ENCODE peak calls at places on chromosomes 1 and 21, in four cellular contexts. C, D, V and F are unnamed samples. For H3K4me1, the result is how much of the 10 kb centered on the place peaks cover.

GRCh38 chr1:225762002-225762441 is 15.6 kb upstream of the SRP9 start:
- DNase-seq in C (no peak), V (no peak), D (no peak), F (no peak)

GRCh38 chr1:98493469-98493868 is 168.1 kb upstream of the SNX7 start:
- DNase-seq in V (no peak), D (no peak), C (no peak), F (no peak)

GRCh38 chr1:117615474-117615873 is 9.6 kb downstream of the TENT5C start:
- DNase-seq in C (no peak), V (no peak), D (no peak), F (no peak)

GRCh38 chr1:27238032-27238431 is 3.6 kb downstream of the WDTC1 start:
- DNase-seq in D (no peak), V (no peak), C (no peak), F (no peak)

GRCh38 chr1:236540813-236541465 is 17.2 kb downstream of the LGALS8 start:
- DNase-seq in D (no peak), C (no peak), V (no peak), F (no peak)

GRCh38 chr1:25117233-25117823 is 115.0 kb downstream of the SYF2 start:
- DNase-seq in V (peak), C (peak), D (peak), F (peak)

GRCh38 chr1:6627841-6628545 is 3.3 kb downstream of the THAP3 start:
- DNase-seq in D (no peak), C (no peak), V (no peak), F (no peak)

GRCh38 chr1:6095511-6096242 is 50.0 kb downstream of the KCNAB2 start:
- DNase-seq in D (no peak), C (no peak), V (no peak), F (no peak)

GRCh38 chr1:226737819-226738420 is 1.2 kb downstream of the ITPKB start:
- DNase-seq in D (no peak), V (no peak), C (peak), F (no peak)

GRCh38 chr21:38688068-38688467 is 117.7 kb upstream of the ETS2 start:
- DNase-seq in C (no peak), V (no peak), D (no peak), F (no peak)

DNA sequence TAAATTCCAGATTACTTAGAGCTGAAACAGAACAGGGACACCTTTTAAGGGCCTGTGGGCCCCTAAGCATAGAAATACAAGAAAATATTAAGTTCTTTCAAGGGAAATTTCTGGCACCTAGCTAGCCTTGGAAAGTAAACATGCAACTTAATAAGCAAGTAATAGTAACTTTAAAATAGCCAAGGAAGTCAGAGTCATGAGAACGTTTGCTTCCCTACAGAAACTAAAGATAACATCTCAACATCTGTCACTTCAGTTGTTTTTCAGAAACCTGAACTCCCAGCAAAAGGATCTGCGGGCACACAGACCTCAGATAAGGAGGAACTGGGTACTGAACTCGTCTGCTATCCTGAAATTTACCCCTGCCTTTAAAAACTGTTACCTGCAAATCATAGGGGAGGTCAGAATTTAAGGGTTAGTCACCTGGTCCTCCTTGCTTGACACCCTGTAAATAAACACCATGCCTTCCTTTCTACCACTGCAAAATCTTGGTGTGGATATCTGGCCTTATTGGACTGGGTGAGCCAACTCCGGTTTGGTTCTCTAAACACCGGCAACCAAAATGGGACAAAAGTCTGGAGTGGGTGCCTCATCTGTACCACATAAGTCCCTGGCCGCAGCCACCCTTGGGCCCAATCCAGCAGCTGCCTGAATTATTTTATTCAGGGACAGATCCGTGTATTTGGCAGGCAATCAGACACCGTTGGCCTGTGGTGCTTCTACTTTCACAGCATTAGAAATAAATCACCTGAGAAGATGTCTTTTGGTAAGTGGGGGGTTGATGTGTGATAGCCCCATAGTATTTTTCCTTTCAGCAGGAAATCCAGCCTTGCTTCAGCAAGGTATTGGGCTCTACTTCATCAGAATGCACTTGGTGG is 27.9 kb downstream of the NRDC start:
- DNase-seq in C (no peak), D (no peak), V (no peak), F (no peak)
- TF ChIP-seq FOSL1 in C (no peak), D (peak), V (no peak), F (no peak)

GRCh38 chr1:31782766-31783410 is 18.7 kb upstream of the ADGRB2 start:
- DNase-seq in D (no peak), V (no peak), C (no peak), F (no peak)
- H3K4me1 ChIP-seq in D (under half), V (under half), C (under half), F (under half)

DNA sequence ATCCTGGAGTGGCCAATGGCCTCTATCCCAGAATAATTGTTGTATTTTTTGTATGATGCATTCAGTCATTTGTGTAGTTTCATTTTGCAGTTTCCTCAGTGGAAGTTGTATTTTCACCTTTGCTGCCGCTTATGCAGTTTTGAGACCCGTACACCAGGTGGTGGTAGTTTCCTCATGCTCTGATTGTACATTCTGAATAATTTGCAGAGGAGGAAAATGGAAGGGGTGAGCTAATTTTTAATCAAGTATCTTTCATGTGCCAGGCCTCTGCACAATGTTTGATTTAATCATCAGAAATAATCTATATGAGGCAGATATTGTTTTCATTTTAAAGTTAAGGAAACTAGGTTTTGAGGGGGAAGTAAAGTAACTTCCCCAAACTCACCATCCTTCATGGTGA is 29.5 kb downstream of the HLX start:
- DNase-seq in V (no peak), C (no peak), D (no peak), F (peak)
- TF ChIP-seq FOSL1 in V (no peak), C (no peak), D (no peak), F (no peak)

DNA sequence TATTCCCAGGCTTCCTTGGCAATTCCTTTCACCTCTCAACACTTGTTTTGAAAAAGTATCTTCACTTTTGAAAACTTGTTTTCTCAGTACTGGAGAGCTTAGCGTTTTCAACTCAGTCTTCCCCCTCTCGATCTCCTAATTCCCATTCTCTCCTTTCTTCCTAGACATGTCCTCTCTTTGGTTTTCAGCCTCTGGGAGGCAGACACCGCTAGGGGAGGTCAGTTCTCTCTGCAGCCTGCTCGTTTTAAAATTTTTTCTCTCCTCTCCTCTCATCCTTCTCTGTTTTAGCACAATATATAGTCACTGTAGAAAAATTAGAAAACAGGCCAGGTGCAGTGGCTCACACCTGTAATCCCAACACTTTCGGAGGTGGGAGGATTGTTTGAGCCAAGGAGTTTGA is 12.6 kb upstream of the RHEX start:
- DNase-seq in C (peak), V (no peak), D (no peak), F (no peak)
- H3K4me1 ChIP-seq in C (under half), V (under half), D (under half), F (under half)

GRCh38 chr1:186454996-186455395 is 5.9 kb downstream of the PDC start:
- DNase-seq in V (no peak), C (no peak), D (no peak), F (no peak)
- TF ChIP-seq FOSL1 in V (no peak), C (no peak), D (no peak), F (no peak)

GRCh38 chr1:156749429-156750118 is 1.9 kb downstream of the HDGF start:
- DNase-seq in V (peak), C (no peak), D (no peak), F (no peak)
- H3K4me1 ChIP-seq in V (half or more), C (under half), D (under half), F (half or more)

DNA sequence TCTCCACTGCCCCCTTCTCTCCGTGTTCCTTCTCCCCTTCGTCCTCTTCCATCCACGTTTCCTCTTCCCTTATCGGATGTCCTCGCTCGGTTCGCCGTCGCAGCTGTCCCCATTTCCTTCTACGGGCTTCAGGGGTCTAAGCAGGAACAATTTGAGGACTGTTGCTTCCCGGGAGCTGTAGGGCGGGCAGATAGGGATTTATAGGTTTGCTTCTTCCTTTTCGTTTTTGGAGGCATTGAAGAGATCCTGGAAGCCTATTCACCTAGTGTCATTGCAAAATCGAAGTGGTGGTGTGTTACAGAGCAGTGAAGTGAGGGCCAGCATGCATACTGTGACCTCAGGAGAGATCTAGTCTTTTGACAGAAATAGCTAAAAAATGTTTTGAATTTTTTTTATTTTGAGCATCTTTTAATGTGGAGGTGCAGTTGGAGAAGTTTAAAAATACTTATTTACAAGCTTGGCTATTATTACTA is 897 bp downstream of the ZYG11B start:
- DNase-seq in V (no peak), D (peak), C (no peak), F (no peak)
- TF ChIP-seq FOSL1 in V (no peak), D (no peak), C (no peak), F (no peak)